ENCODE peak calls at places on chromosomes 12 and 14, in nine cellular contexts. B is fibroblast of mammary gland, N is MM.1S, P is stomach, E is tibial nerve, R is AG04449, S is A549, H is colonic mucosa, C is fibroblast of pulmonary artery. T is an unnamed sample.

GRCh38 chr14:24965934-24966593 is 83.9 kb downstream of the STXBP6 start:
- DNase-seq in P (peak; percentile 37), R (peak; percentile 49), B (peak; percentile 75), S (no peak), N (no peak), H (no peak), E (no peak), C (peak; percentile 79), T (peak; percentile 55)

GRCh38 chr14:85578925-85579324 is 49.0 kb downstream of the FLRT2 start:
- DNase-seq in E (no peak), B (no peak), H (no peak), P (no peak), C (no peak), S (no peak), N (no peak), R (no peak), T (no peak)

GRCh38 chr12:47188576-47189441 is 109.0 kb upstream of the AMIGO2 start:
- DNase-seq in E (no peak), P (no peak), R (peak; percentile 59), S (no peak), H (no peak), C (peak; percentile 98), N (no peak), B (peak; percentile 56), T (no peak)

GRCh38 chr12:115916910-115917668 is 360.4 kb downstream of the MED13L start:
- DNase-seq in C (peak; percentile 15), R (no peak), P (peak; percentile 81), N (peak; percentile 9), H (peak; percentile 78), B (no peak), E (peak; percentile 19), S (peak; percentile 60), T (no peak)

GRCh38 chr12:130511285-130511684 is 173.6 kb downstream of the PIWIL1 start:
- DNase-seq in E (no peak), R (no peak), P (no peak), S (no peak), N (no peak), H (no peak), B (no peak), C (no peak), T (no peak)

GRCh38 chr12:75345531-75345930 is 11.1 kb downstream of the GLIPR1L1 start:
- DNase-seq in N (no peak), H (no peak), B (peak; percentile 23), P (no peak), R (no peak), E (no peak), S (no peak), C (no peak), T (no peak)

GRCh38 chr12:49903700-49904423 is at the start of gene FAIM2:
- DNase-seq in E (no peak), S (no peak), H (no peak), R (no peak), N (no peak), B (peak; percentile 69), P (no peak), C (peak; percentile 85), T (no peak)

GRCh38 chr12:100553851-100554404 is 19.6 kb upstream of the GAS2L3 start:
- DNase-seq in C (no peak), R (no peak), E (no peak), H (no peak), P (no peak), S (no peak), N (peak; percentile 8), B (peak; percentile 36), T (no peak)

GRCh38 chr14:99093532-99094517 is 178.2 kb downstream of the BCL11B start:
- DNase-seq in B (no peak), E (no peak), R (no peak), S (no peak), P (no peak), N (no peak), C (no peak), H (no peak), T (no peak)

GRCh38 chr14:61742383-61742782 is 19.8 kb upstream of the SNAPC1 start:
- DNase-seq in B (no peak), H (no peak), S (no peak), R (no peak), N (no peak), C (no peak), P (no peak), E (no peak), T (no peak)

GRCh38 chr12:59595097-59595496 is 732 bp upstream of the SLC16A7 start:
- DNase-seq in H (no peak), N (peak; percentile 11), S (no peak), B (no peak), P (no peak), C (no peak), E (no peak), R (no peak), T (no peak)

GRCh38 chr12:93773122-93773871 is 96.1 kb downstream of the CRADD start:
- DNase-seq in E (no peak), B (peak; percentile 93), C (peak; percentile 79), P (no peak), R (no peak), S (no peak), H (no peak), N (no peak), T (no peak)

GRCh38 chr12:64968989-64969819 is 144.8 kb downstream of the TBC1D30 start:
- DNase-seq in C (peak; percentile 43), H (no peak), N (peak; percentile 36), B (peak; percentile 56), S (peak; percentile 25), E (no peak), R (peak; percentile 23), P (no peak), T (no peak)

GRCh38 chr12:90854136-90854689 is 100.8 kb downstream of the CCER1 start:
- DNase-seq in P (no peak), C (peak; percentile 78), S (peak; percentile 31), N (peak; percentile 61), B (peak; percentile 68), R (peak; percentile 12), E (no peak), H (peak; percentile 31), T (peak; percentile 3)

GRCh38 chr14:29217813-29218450 is 451.3 kb downstream of the FOXG1 start:
- DNase-seq in H (no peak), R (no peak), N (no peak), B (peak; percentile 35), S (no peak), P (no peak), E (no peak), C (no peak), T (no peak)

GRCh38 chr12:104596128-104596799 is 139.5 kb downstream of the CHST11 start:
- DNase-seq in N (no peak), C (peak; percentile 93), E (no peak), S (no peak), B (peak; percentile 99), H (no peak), P (no peak), R (peak; percentile 71), T (no peak)

DNA sequence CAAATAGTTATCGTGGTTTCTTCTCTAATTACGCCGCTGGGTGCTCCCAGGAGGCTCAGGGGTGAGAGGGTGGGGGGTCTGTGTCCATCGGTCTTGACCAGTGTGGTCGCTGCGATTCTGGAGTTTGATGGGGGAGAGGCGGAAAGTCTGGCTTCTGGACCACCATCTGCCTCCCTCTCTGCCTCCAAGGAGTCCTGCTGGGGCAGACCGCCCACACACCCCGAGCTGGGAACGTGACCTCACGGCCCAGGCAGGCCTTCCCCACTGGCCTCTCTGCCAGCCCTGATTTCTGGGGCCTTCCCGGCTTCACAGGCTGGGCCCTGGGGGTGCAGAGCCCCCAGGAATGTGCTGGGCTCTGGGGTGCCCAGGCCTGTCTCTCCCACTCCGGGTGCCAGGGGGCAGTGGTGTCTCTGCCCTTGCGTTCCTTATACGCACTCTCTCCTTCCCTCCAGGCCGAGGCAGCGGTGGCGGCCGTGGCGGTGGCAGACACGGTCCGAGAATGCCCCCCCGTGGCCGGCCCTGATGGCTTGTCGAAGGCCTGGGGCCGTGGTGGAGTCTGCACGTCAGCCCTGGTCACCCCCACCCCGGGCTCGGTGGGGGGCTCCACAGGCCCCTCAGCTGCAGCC is 19.0 kb downstream of the KIF26A start:
- DNase-seq in N (no peak), H (no peak), E (no peak), B (no peak), C (no peak), P (no peak), R (no peak), S (no peak), T (no peak)
- TF ChIP-seq CTCF in N (no peak), H (no peak), E (no peak), B (no peak), C (no peak), P (no peak), R (no peak), S (no peak), T (peak; percentile 11)

DNA sequence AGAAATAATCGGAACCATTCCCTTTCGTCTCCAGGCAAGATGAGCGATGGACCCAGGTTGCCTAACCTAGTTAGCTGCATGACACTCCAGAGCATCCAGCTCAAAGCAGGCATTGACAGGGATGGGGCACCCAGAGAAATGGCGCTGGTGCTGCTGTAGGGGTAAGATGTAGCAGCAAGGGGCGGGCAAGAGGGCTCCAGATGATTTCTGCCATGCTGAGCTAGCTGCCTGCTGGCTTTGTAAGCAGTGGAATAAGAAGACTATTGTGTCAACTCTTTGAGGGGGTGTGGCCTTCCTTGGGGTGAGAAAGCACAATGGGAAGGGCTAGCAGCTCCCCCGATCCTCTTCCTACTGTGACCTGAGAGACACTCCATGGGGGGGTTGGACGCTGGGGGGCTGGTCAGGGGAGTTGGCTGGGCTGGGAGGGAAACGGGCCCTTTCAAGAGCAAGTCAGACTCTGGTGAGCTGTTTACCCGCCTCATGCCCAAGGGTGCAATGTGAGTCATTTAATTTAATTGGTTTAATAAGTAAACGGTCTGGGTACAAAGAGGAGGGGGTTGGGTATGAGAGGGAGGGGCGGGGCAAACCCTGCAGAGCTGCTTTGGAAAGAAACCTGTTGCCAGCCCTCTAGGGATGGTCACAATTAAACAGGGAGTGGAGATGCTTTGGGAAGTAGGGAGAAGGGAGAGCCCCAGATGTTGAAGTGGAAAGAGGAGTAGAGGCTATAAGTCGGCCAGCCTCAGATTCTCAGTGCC is 50.5 kb downstream of the B4GALNT3 start:
- DNase-seq in H (peak; percentile 83), N (no peak), R (no peak), E (no peak), C (no peak), P (peak; percentile 66), B (no peak), S (no peak), T (no peak)
- H3K4me3 ChIP-seq in H (no peak overlapping the region), N (no peak overlapping the region), R (no peak overlapping the region), E (no peak overlapping the region), C (no peak overlapping the region), P (no peak overlapping the region), B (no peak overlapping the region), S (no peak overlapping the region), T (no peak overlapping the region)

GRCh38 chr12:88638956-88639355 is 58.7 kb upstream of the KITLG start:
- DNase-seq in C (peak; percentile 74), S (no peak), B (peak; percentile 61), R (no peak), H (no peak), N (no peak), P (no peak), E (no peak), T (no peak)
- TF ChIP-seq CTCF in C (peak; percentile 17), S (no peak), B (peak; percentile 3), R (no peak), H (no peak), N (no peak), P (no peak), E (no peak), T (no peak)

DNA sequence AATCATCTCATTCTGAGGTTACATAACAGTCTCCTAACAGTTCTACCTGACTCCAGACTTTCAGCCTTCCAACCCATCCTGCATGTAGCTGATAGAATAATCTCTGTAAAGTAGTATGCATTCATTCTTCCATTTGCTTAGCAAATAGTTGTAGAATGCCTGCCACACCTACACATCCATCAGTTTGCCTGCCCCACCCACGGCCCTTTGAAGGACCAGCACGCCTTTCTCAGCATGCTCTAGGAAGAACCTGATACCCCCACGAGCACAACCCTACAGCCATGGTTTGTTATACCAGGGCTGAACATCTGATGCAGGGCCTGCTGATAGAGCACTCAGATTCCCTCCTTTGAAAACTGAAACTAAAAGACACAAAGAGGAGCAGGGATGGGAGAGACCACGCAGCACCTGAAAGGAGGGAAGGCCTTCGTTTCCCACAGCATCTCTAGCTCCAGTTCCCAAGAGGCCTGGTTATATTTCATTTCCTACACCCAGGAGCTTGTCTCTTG is 205.1 kb downstream of the ANO2 start:
- DNase-seq in N (no peak), C (no peak), R (no peak), E (no peak), B (no peak), H (no peak), S (no peak), P (no peak), T (no peak)
- H3K4me3 ChIP-seq in N (no peak overlapping the region), C (no peak overlapping the region), R (no peak overlapping the region), E (no peak overlapping the region), B (no peak overlapping the region), H (no peak overlapping the region), S (no peak overlapping the region), P (no peak overlapping the region), T (no peak overlapping the region)